ENCODE peak calls at places on chromosomes 2 and 18, in seven cellular contexts. F is ACHN, V is HFF-Myc, E is GM23248, J is posterior vena cava, M is coronary artery, N is GF-D8. R is an unnamed sample.

GRCh38 chr2:67799889-67800288 is 262.9 kb downstream of the C1D start:
- DNase-seq in F (no peak), V (no peak), E (no peak), J (no peak), M (no peak), N (no peak), R (no peak)

GRCh38 chr2:160736629-160737028 is 243.0 kb upstream of the RBMS1 start:
- DNase-seq in F (no peak), V (no peak), E (peak; percentile 70), J (no peak), M (no peak), N (no peak), R (no peak)

GRCh38 chr18:54100920-54101319 is 123.5 kb downstream of the MBD2 start:
- DNase-seq in F (no peak), V (no peak), E (peak; percentile 40), J (no peak), M (no peak), N (no peak), R (no peak)

GRCh38 chr18:45896991-45897390 is 70.1 kb downstream of the EPG5 start:
- DNase-seq in F (no peak), V (no peak), E (no peak), J (no peak), M (no peak), N (no peak), R (no peak)

GRCh38 chr18:63410792-63411191 is 11.5 kb downstream of the VPS4B start:
- DNase-seq in F (peak; percentile 41), V (peak; percentile 52), E (peak; percentile 83), J (no peak), M (no peak), N (no peak), R (no peak)

GRCh38 chr2:231515603-231516002 is 14.6 kb downstream of the NMUR1 start:
- DNase-seq in F (no peak), V (no peak), E (no peak), J (no peak), M (no peak), N (peak; percentile 54), R (no peak)

GRCh38 chr2:180012523-180012922 is 5.4 kb upstream of the CWC22 start:
- DNase-seq in F (no peak), V (no peak), E (peak; percentile 91), J (no peak), M (no peak), N (no peak), R (no peak)

GRCh38 chr2:172735646-172736418 is at the start of gene RAPGEF4:
- DNase-seq in F (no peak), V (no peak), E (peak; percentile 49), J (no peak), M (no peak), N (no peak), R (peak; percentile 74)

GRCh38 chr2:158089322-158089721 is 12.4 kb upstream of the UPP2 start:
- DNase-seq in F (no peak), V (no peak), E (no peak), J (no peak), M (no peak), N (no peak), R (no peak)

GRCh38 chr18:58601468-58602266 is 27.2 kb downstream of the ALPK2 start:
- DNase-seq in F (no peak), V (no peak), E (no peak), J (no peak), M (no peak), N (no peak), R (no peak)

GRCh38 chr2:172011814-172012580 is 12.2 kb downstream of the METAP1D start:
- DNase-seq in F (no peak), V (no peak), E (no peak), J (no peak), M (no peak), N (no peak), R (no peak)

GRCh38 chr2:26650713-26651457 is 9.7 kb upstream of the CIB4 start:
- DNase-seq in F (no peak), V (no peak), E (peak; percentile 6), J (peak; percentile 60), M (peak; percentile 31), N (no peak), R (no peak)

GRCh38 chr2:127101048-127101611 is 5.8 kb downstream of the BIN1 start:
- DNase-seq in F (no peak), V (no peak), E (no peak), J (peak; percentile 45), M (no peak), N (no peak), R (no peak)

GRCh38 chr2:71852141-71852711 is 295.4 kb downstream of the CYP26B1 start:
- DNase-seq in F (no peak), V (no peak), E (peak; percentile 67), J (no peak), M (peak; percentile 68), N (no peak), R (peak; percentile 80)

GRCh38 chr2:239679755-239680154 is 278.9 kb upstream of the HDAC4 start:
- DNase-seq in F (no peak), V (no peak), E (no peak), J (no peak), M (peak; percentile 36), N (no peak), R (no peak)

GRCh38 chr2:2664989-2665833 is 334.1 kb upstream of the MYT1L start:
- DNase-seq in F (peak; percentile 95), V (no peak), E (peak; percentile 65), J (peak; percentile 85), M (no peak), N (no peak), R (no peak)

GRCh38 chr2:51662187-51662586 is 630.3 kb upstream of the NRXN1 start:
- DNase-seq in F (no peak), V (no peak), E (no peak), J (no peak), M (no peak), N (no peak), R (no peak)

GRCh38 chr2:164694275-164694695 is 73.0 kb upstream of the GRB14 start:
- DNase-seq in F (no peak), V (no peak), E (no peak), J (no peak), M (no peak), N (no peak), R (no peak)

GRCh38 chr2:48320747-48321146 is 209.2 kb upstream of the STON1 start:
- DNase-seq in F (no peak), V (no peak), E (no peak), J (no peak), M (no peak), N (no peak), R (no peak)

GRCh38 chr2:142291964-142292363 is 161.1 kb upstream of the LRP1B start:
- DNase-seq in F (no peak), V (no peak), E (no peak), J (no peak), M (no peak), N (no peak), R (no peak)

GRCh38 chr2:138421971-138422335 is 79.6 kb upstream of the SPOPL start:
- DNase-seq in F (peak; percentile 67), V (no peak), E (peak; percentile 82), J (no peak), M (no peak), N (peak; percentile 2), R (no peak)

GRCh38 chr2:181682026-181682789 is 1.9 kb upstream of the NEUROD1 start:
- DNase-seq in F (no peak), V (no peak), E (no peak), J (no peak), M (no peak), N (no peak), R (peak; percentile 31)

GRCh38 chr2:235278771-235279355 is 215.0 kb upstream of the AGAP1 start:
- DNase-seq in F (no peak), V (no peak), E (peak; percentile 37), J (no peak), M (no peak), N (no peak), R (no peak)

GRCh38 chr18:8339958-8340357 is 269.3 kb upstream of the RAB12 start:
- DNase-seq in F (no peak), V (no peak), E (no peak), J (no peak), M (no peak), N (no peak), R (no peak)

GRCh38 chr18:23599809-23600208 is 13.5 kb upstream of the NPC1 start:
- DNase-seq in F (no peak), V (no peak), E (no peak), J (no peak), M (no peak), N (no peak), R (no peak)

GRCh38 chr2:211132586-211132985 is 576.2 kb downstream of the CPS1 start:
- DNase-seq in F (peak; percentile 15), V (no peak), E (peak; percentile 9), J (no peak), M (no peak), N (no peak), R (no peak)

GRCh38 chr2:38959938-38960608 is 70.4 kb downstream of the ARHGEF33 start:
- DNase-seq in F (peak; percentile 47), V (peak; percentile 20), E (peak; percentile 96), J (peak; percentile 93), M (no peak), N (no peak), R (peak; percentile 91)

R was measured in kidney.